ENCODE peak calls at places on chromosomes 11 and 22, in six cellular contexts. W is endothelial cell; Y is AG10803; R is Calu3; G is HCT116; H is CD4-positive, alpha-beta T cell. N is an unnamed sample.

GRCh38 chr11:61129608-61130523 is 27.6 kb downstream of the CD5 start:
- DNase-seq in W (peak), Y (peak), R (peak), G (peak), H (peak), N (peak)

GRCh38 chr11:18765554-18765953 is 26.0 kb downstream of the PTPN5 start:
- DNase-seq in W (no peak), Y (no peak), R (no peak), G (no peak), H (no peak), N (no peak)

GRCh38 chr22:45818130-45819085 is 146.8 kb downstream of the ATXN10 start:
- DNase-seq in W (no peak), Y (no peak), R (no peak), G (no peak), H (no peak), N (no peak)

GRCh38 chr11:17063171-17064002 is 14.1 kb downstream of the RPS13 start:
- DNase-seq in W (peak), Y (peak), R (peak), G (peak), H (no peak), N (peak)

GRCh38 chr11:10436224-10436623 is 18.8 kb upstream of the AMPD3 start:
- DNase-seq in W (no peak), Y (no peak), R (no peak), G (no peak), H (no peak), N (no peak)

GRCh38 chr11:56183459-56183858 is 7.0 kb downstream of the OR5J2 start:
- DNase-seq in W (no peak), Y (no peak), R (no peak), G (no peak), H (no peak), N (no peak)

GRCh38 chr11:2549876-2550605 is 105.2 kb downstream of the KCNQ1 start:
- DNase-seq in W (no peak), Y (no peak), R (no peak), G (no peak), H (no peak), N (no peak)

GRCh38 chr11:111631666-111632039 is 29.4 kb downstream of the SIK2 start:
- DNase-seq in W (no peak), Y (peak), R (no peak), G (no peak), H (no peak), N (peak)

GRCh38 chr11:70490208-70490607 is 91.9 kb downstream of the CTTN start:
- DNase-seq in W (no peak), Y (no peak), R (no peak), G (no peak), H (no peak), N (no peak)

GRCh38 chr11:79661373-79661772 is 220.5 kb upstream of the TENM4 start:
- DNase-seq in W (no peak), Y (no peak), R (no peak), G (no peak), H (no peak), N (no peak)

GRCh38 chr11:73784734-73785133 is 2.9 kb upstream of the MRPL48 start:
- DNase-seq in W (no peak), Y (no peak), R (no peak), G (no peak), H (no peak), N (no peak)

GRCh38 chr11:118052581-118053206 is 24.2 kb upstream of the TMPRSS4 start:
- DNase-seq in W (no peak), Y (no peak), R (no peak), G (no peak), H (no peak), N (no peak)

GRCh38 chr11:109696191-109696897 is 274.4 kb downstream of the C11orf87 start:
- DNase-seq in W (no peak), Y (peak), R (no peak), G (peak), H (no peak), N (peak)

GRCh38 chr22:35505394-35506258 is 35.0 kb upstream of the RASD2 start:
- DNase-seq in W (no peak), Y (no peak), R (no peak), G (no peak), H (no peak), N (no peak)

GRCh38 chr11:26093206-26093605 is 238.7 kb upstream of the ANO3 start:
- DNase-seq in W (no peak), Y (no peak), R (no peak), G (no peak), H (no peak), N (no peak)

GRCh38 chr11:129215506-129216245 is 23.6 kb upstream of the ARHGAP32 start:
- DNase-seq in W (no peak), Y (no peak), R (no peak), G (no peak), H (no peak), N (no peak)

GRCh38 chr11:1819115-1819514 is 15.7 kb upstream of the SYT8 start:
- DNase-seq in W (no peak), Y (no peak), R (no peak), G (no peak), H (no peak), N (no peak)

GRCh38 chr11:45624095-45624494 is 41.3 kb downstream of the CHST1 start:
- DNase-seq in W (no peak), Y (no peak), R (no peak), G (no peak), H (no peak), N (no peak)

GRCh38 chr11:118878187-118878586 is 5.5 kb upstream of the CXCR5 start:
- DNase-seq in W (no peak), Y (no peak), R (no peak), G (no peak), H (no peak), N (no peak)

GRCh38 chr11:66595245-66595904 is 2.4 kb downstream of the CCS start:
- DNase-seq in W (no peak), Y (peak), R (no peak), G (no peak), H (no peak), N (no peak)

GRCh38 chr11:116808262-116809175 is 14.6 kb downstream of the APOA4 start:
- DNase-seq in W (no peak), Y (peak), R (no peak), G (no peak), H (no peak), N (peak)

GRCh38 chr22:47608421-47608820 is 846.0 kb downstream of the TBC1D22A start:
- DNase-seq in W (no peak), Y (no peak), R (no peak), G (no peak), H (no peak), N (no peak)

GRCh38 chr11:12768731-12769673 is 94.8 kb downstream of the TEAD1 start:
- DNase-seq in W (no peak), Y (no peak), R (no peak), G (no peak), H (no peak), N (no peak)

GRCh38 chr11:1480555-1481482 is 5.8 kb downstream of the MOB2 start:
- DNase-seq in W (no peak), Y (no peak), R (no peak), G (no peak), H (no peak), N (no peak)

GRCh38 chr11:118338637-118339061 is 3.9 kb downstream of the CD3D start:
- DNase-seq in W (no peak), Y (no peak), R (no peak), G (no peak), H (peak), N (no peak)

GRCh38 chr11:20056109-20057054 is 103.9 kb downstream of the DBX1 start:
- DNase-seq in W (no peak), Y (no peak), R (no peak), G (no peak), H (no peak), N (no peak)

GRCh38 chr11:95345243-95345642 is 114.2 kb upstream of the SESN3 start:
- DNase-seq in W (no peak), Y (no peak), R (no peak), G (no peak), H (no peak), N (no peak)

GRCh38 chr11:120568572-120569307 is 57.2 kb downstream of the GRIK4 start:
- DNase-seq in W (no peak), Y (no peak), R (no peak), G (peak), H (no peak), N (no peak)

GRCh38 chr11:64741393-64742086 is 2.4 kb downstream of the RASGRP2 start:
- DNase-seq in W (no peak), Y (no peak), R (no peak), G (no peak), H (no peak), N (no peak)

GRCh38 chr11:113732092-113732491 is 26.0 kb upstream of the TMPRSS5 start:
- DNase-seq in W (no peak), Y (no peak), R (no peak), G (no peak), H (no peak), N (no peak)

GRCh38 chr11:44120169-44120568 is 24.7 kb downstream of the EXT2 start:
- DNase-seq in W (peak), Y (no peak), R (no peak), G (no peak), H (no peak), N (no peak)

DNA sequence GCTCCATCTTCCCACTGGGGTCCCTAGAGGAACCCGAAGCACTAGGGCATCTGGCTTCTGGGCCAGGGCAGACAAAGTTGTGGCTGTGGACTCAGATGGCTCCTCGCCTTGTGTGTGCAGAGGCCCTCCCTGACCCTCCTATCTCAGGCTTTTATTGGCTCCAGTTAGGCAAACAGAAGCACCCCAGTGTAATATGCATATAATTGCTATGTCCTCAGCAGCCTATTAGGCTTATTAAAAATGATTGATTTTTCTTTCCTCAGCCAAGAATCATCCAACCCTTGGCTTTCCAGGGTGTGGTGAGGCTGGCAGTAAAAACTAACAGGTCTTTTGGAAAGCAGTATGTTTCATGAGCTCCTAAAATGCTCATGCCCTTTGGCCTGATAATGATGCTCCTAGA is 22.3 kb downstream of the UPB1 start:
- DNase-seq in W (no peak), Y (no peak), R (no peak), G (no peak), H (no peak), N (no peak)
- TF ChIP-seq CTCF in W (no peak), Y (no peak), R (no peak), G (no peak), H (no peak), N (no peak)

GRCh38 chr22:24421428-24421931 is 5.9 kb upstream of the ADORA2A start:
- DNase-seq in W (no peak), Y (no peak), R (peak), G (peak), H (no peak), N (no peak)
- TF ChIP-seq CTCF in W (peak), Y (no peak), R (peak), G (peak), H (peak), N (peak)

GRCh38 chr22:20507253-20508066 is at the start of gene MED15:
- DNase-seq in W (peak), Y (peak), R (peak), G (peak), H (peak), N (peak)
- TF ChIP-seq CTCF in W (no peak), Y (no peak), R (no peak), G (no peak), H (no peak), N (no peak)

GRCh38 chr11:47394322-47395224 is 13.8 kb upstream of the SLC39A13 start:
- DNase-seq in W (peak), Y (no peak), R (no peak), G (no peak), H (peak), N (no peak)

GRCh38 chr11:47394050-47394321 is 14.4 kb upstream of the SLC39A13 start:
- DNase-seq in W (no peak), Y (no peak), R (no peak), G (no peak), H (no peak), N (no peak)

GRCh38 chr11:47393163-47394049 is 15.0 kb upstream of the SLC39A13 start:
- DNase-seq in W (no peak), Y (peak), R (no peak), G (no peak), H (no peak), N (peak)

GRCh38 chr11:47396049-47396320 is 12.4 kb upstream of the SLC39A13 start:
- DNase-seq in W (no peak), Y (no peak), R (no peak), G (no peak), H (no peak), N (no peak)

GRCh38 chr11:47395225-47396048 is 13.0 kb upstream of the SLC39A13 start:
- DNase-seq in W (no peak), Y (no peak), R (no peak), G (no peak), H (no peak), N (no peak)
- TF ChIP-seq CTCF in W (no peak), Y (no peak), R (no peak), G (no peak), H (no peak), N (no peak)

GRCh38 chr11:15885913-15886698 is 470.2 kb downstream of the SOX6 start:
- DNase-seq in W (no peak), Y (no peak), R (no peak), G (no peak), H (no peak), N (no peak)
- TF ChIP-seq CTCF in W (no peak), Y (no peak), R (no peak), G (no peak), H (no peak), N (no peak)

GRCh38 chr11:15062631-15063030 is 10.8 kb upstream of the CALCB start:
- DNase-seq in W (no peak), Y (no peak), R (no peak), G (no peak), H (no peak), N (no peak)
- TF ChIP-seq CTCF in W (no peak), Y (no peak), R (no peak), G (no peak), H (no peak), N (no peak)

DNA sequence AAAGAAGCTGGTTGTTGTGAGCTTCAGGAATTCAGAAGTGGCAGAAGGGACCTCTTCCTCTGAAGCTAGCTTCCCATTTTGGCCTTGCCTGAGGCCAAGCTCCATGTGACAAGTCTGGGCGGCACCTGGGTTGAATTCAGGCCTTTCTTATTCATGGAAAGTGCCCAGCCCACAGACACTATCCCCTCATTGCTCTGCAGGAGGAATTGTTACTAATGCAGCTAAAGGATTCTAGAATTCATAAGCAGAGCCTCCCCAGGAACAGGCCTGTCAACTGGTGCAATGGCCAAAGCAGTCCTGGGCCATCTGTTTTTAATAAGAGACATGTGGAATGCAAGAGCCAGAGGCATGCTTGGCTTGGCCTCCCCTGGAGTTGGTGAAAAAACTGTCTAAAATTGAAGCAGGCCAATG is 71.4 kb downstream of the SLC1A2 start:
- DNase-seq in W (no peak), Y (peak), R (no peak), G (no peak), H (no peak), N (peak)
- TF ChIP-seq CTCF in W (no peak), Y (no peak), R (no peak), G (no peak), H (no peak), N (no peak)

GRCh38 chr11:114762437-114762836 is 84.1 kb downstream of the NXPE2 start:
- DNase-seq in W (peak), Y (peak), R (peak), G (no peak), H (no peak), N (peak)
- TF ChIP-seq CTCF in W (peak), Y (peak), R (no peak), G (no peak), H (no peak), N (peak)

GRCh38 chr22:43515902-43516301 is 104.1 kb downstream of the MPPED1 start:
- DNase-seq in W (peak), Y (no peak), R (no peak), G (no peak), H (no peak), N (no peak)
- TF ChIP-seq CTCF in W (no peak), Y (no peak), R (no peak), G (peak), H (no peak), N (peak)

GRCh38 chr11:127182586-127183203 is 182.1 kb upstream of the KIRREL3 start:
- DNase-seq in W (no peak), Y (no peak), R (no peak), G (no peak), H (no peak), N (no peak)
- TF ChIP-seq CTCF in W (no peak), Y (no peak), R (no peak), G (no peak), H (no peak), N (no peak)